ENCODE peak calls at places on chromosomes 5 and 9, in six cellular contexts. K is GM06990, A is IMR-90, T is upper lobe of right lung, D is coronary artery, M is heart left ventricle. E is an unnamed sample.

GRCh38 chr5:162573758-162574157 is 506.2 kb downstream of the GABRG2 start:
- DNase-seq in K (no peak), A (no peak), T (no peak), D (no peak), M (no peak), E (no peak)

GRCh38 chr9:28774433-28775029 is 1201.2 kb upstream of the C9orf72 start:
- DNase-seq in K (no peak), A (peak), T (no peak), D (no peak), M (no peak), E (no peak)

GRCh38 chr9:109519366-109519765 is 21.3 kb upstream of the PTPN3 start:
- DNase-seq in K (no peak), A (no peak), T (no peak), D (no peak), M (no peak), E (no peak)

GRCh38 chr9:3875371-3876132 is 349.8 kb upstream of the RFX3 start:
- DNase-seq in K (no peak), A (peak), T (no peak), D (no peak), M (no peak), E (no peak)

GRCh38 chr5:126561908-126562307 is 33.1 kb downstream of the ALDH7A1 start:
- DNase-seq in K (no peak), A (peak), T (no peak), D (no peak), M (no peak), E (no peak)

GRCh38 chr5:1896602-1897376 is 14.1 kb upstream of the IRX4 start:
- DNase-seq in K (no peak), A (no peak), T (no peak), D (no peak), M (no peak), E (peak)

GRCh38 chr5:2007437-2007905 is 124.7 kb upstream of the IRX4 start:
- DNase-seq in K (no peak), A (no peak), T (no peak), D (no peak), M (no peak), E (no peak)

GRCh38 chr9:14515564-14516198 is 177.6 kb downstream of the ZDHHC21 start:
- DNase-seq in K (no peak), A (no peak), T (no peak), D (no peak), M (no peak), E (no peak)

GRCh38 chr9:91034521-91034920 is 232.9 kb downstream of the SYK start:
- DNase-seq in K (no peak), A (no peak), T (no peak), D (no peak), M (no peak), E (peak)

GRCh38 chr9:104915049-104915448 is 12.9 kb downstream of the ABCA1 start:
- DNase-seq in K (no peak), A (no peak), T (no peak), D (no peak), M (no peak), E (no peak)

GRCh38 chr5:97383996-97384395 is 200.9 kb upstream of the RIOK2 start:
- DNase-seq in K (no peak), A (peak), T (no peak), D (no peak), M (no peak), E (no peak)

GRCh38 chr9:109411818-109412352 is 86.2 kb downstream of the PTPN3 start:
- DNase-seq in K (peak), A (peak), T (no peak), D (no peak), M (no peak), E (no peak)

GRCh38 chr5:58963361-58963760 is 380.5 kb downstream of the RAB3C start:
- DNase-seq in K (no peak), A (no peak), T (no peak), D (no peak), M (no peak), E (no peak)
- TF ChIP-seq CTCF in K (no peak), A (no peak), T (no peak), D (no peak), M (no peak), E (no peak)

DNA sequence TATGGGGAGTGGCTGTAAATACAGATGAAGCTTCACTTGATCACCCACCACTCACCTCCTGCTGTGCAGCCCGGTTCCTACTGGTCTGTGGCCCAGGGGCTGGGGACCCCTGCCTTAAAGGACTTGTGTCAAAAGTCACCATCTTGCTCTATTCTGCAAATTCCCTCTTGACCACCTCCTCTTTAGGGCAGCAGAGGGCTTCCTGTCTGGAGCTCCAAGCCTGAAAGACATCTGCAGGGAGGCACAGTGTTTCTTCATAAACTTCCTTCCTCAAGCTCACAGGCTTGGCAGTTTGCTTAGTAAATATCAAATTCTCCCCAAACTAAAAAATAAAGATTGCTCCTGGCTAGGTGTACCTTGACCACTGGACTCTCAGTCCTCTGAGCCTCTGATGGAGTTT is 104.4 kb downstream of the FRMD3 start:
- DNase-seq in K (no peak), A (no peak), T (no peak), D (no peak), M (no peak), E (no peak)
- TF ChIP-seq CTCF in K (no peak), A (no peak), T (no peak), D (no peak), M (no peak), E (no peak)

DNA sequence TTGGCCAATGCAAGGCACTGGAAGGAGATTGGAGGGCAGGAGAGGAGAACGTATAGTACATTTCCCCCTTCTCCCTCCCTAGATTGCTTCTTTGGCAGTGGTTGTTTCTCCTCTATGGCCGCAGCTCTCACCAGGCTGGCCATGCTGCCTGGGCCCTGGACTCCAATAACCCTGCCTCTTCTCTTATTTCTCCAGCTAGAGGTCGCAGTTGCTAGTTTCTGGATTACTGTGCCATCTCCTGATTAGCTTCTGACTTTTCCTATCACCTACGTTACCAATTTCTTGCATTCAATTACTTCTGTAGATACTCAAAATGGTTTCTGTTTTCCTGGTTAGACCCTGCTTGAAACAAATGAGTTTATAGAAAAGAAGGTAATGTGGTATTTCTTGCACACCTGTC is 2.4 kb upstream of the MACIR start:
- DNase-seq in K (no peak), A (no peak), T (no peak), D (no peak), M (no peak), E (no peak)
- TF ChIP-seq CTCF in K (peak), A (no peak), T (no peak), D (no peak), M (no peak), E (peak)

GRCh38 chr5:80210014-80210413 is 45.8 kb downstream of the SERINC5 start:
- DNase-seq in K (no peak), A (no peak), T (no peak), D (no peak), M (no peak), E (no peak)
- TF ChIP-seq CTCF in K (no peak), A (no peak), T (no peak), D (no peak), M (no peak), E (no peak)

DNA sequence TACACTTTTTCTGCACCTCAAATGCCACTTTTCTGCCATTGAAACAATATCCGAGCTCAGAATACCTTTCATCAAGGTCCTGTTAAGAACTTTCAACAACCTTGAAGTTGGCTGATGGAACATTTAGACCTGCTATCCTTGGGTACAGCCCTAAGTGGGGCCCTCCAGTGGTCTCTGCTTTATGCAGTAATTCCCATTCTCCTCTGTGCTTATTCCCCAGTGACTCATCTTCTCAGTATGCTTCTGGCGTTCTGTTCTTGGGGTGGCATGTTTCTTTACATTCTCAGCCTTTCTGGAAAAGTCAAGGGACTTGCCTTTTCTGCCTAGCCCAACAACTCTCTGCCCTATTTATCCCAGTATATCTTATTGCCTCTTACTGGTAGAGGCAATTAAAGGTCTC is 7.1 kb downstream of the ANP32B start:
- DNase-seq in K (no peak), A (peak), T (no peak), D (no peak), M (no peak), E (no peak)
- TF ChIP-seq CTCF in K (no peak), A (peak), T (no peak), D (no peak), M (no peak), E (peak)

GRCh38 chr5:5497132-5497748 is 74.8 kb downstream of the ICE1 start:
- DNase-seq in K (no peak), A (peak), T (peak), D (no peak), M (peak), E (no peak)
- TF ChIP-seq CTCF in K (peak), A (peak), T (peak), D (peak), M (peak), E (peak)

GRCh38 chr5:111133436-111133751 is 41.2 kb downstream of the WDR36 start:
- DNase-seq in K (no peak), A (no peak), T (no peak), D (no peak), M (no peak), E (peak)
- TF ChIP-seq CTCF in K (no peak), A (no peak), T (no peak), D (no peak), M (no peak), E (no peak)

GRCh38 chr5:78367318-78367991 is 7.0 kb downstream of the SCAMP1 start:
- DNase-seq in K (no peak), A (no peak), T (no peak), D (no peak), M (no peak), E (no peak)
- TF ChIP-seq CTCF in K (peak), A (no peak), T (no peak), D (no peak), M (no peak), E (peak)

DNA sequence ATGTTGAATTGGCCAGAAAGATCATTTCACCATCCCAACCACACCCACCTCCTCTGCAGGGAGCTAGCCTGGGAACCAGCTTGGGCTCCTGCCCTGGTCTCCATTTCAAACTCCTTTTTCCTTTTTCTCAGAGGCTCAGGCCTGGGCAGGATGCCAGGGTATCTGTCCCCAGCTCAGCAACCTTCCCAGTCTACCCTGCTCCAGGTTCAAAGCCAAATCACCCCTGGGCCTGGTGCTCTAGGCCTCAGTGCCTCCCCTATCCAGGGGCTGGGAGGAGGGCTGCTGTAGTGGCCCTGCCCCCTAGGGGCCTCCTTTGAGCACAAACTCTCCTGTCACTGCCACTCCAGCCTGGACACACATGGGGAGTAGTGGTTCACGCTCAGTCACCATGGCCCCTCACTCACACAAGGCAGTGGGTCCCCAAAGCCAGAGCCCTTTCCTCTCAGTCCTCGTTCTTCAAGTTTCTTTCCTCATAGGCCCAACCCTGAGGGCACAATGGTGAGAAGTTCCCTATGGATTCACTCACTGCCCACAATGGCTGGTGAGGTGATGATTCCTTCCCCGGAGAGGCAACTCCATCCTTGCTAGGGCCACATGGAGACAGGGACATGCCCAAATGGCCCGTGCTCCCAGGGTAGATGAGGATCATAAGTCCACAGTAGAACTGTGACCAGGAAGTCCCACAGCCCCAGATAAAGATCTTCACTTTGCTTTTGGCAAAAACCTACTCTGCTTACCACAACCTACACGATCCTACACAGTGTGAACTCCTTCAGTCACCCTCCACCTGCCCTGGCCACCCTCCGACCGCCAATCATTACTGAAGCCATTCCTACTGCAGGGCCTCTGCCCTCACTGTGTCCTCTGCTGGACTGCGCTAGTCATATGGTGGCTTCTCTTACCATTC is 1.6 kb upstream of the ST6GALNAC4 start:
- DNase-seq in K (peak), A (no peak), T (no peak), D (no peak), M (no peak), E (peak)
- TF ChIP-seq CTCF in K (peak), A (peak), T (no peak), D (no peak), M (no peak), E (peak)

E was measured in chondrocyte.